ENCODE peak calls at places on chromosomes 12 and 14, in nine cellular contexts. V is tibial artery, J is activated B cell treated with CpG ODN at 0.5 μM for 24 hours, Z is endothelial cell, Q is choroid plexus epithelial cell, B is brain microvascular endothelial cell, R is body of pancreas, U is Peyer's patch, G is fibroblast of mammary gland. E is an unnamed sample.

GRCh38 chr12:92953747-92954146 is 24.7 kb upstream of the EEA1 start:
- DNase-seq in V (no peak), J (no peak), Z (no peak), Q (no peak), B (no peak), R (no peak), U (no peak), G (no peak), E (no peak)

GRCh38 chr14:33986804-33987203 is 35.9 kb upstream of the EGLN3 start:
- DNase-seq in V (no peak), J (no peak), Z (no peak), Q (peak), B (peak), R (no peak), U (no peak), G (peak), E (no peak)

GRCh38 chr14:69615471-69616407 is 4.3 kb downstream of the SUSD6 start:
- DNase-seq in V (peak), J (peak), Z (no peak), Q (peak), B (peak), R (peak), U (no peak), G (peak), E (no peak)

GRCh38 chr12:10672231-10672868 is 1.5 kb downstream of the STYK1 start:
- DNase-seq in V (no peak), J (no peak), Z (no peak), Q (no peak), B (no peak), R (no peak), U (peak), G (no peak), E (no peak)

GRCh38 chr12:14988035-14988434 is 15.2 kb downstream of the PDE6H start:
- DNase-seq in V (no peak), J (no peak), Z (no peak), Q (no peak), B (no peak), R (no peak), U (no peak), G (no peak), E (no peak)

GRCh38 chr12:28130625-28131598 is 59.3 kb upstream of the CCDC91 start:
- DNase-seq in V (no peak), J (no peak), Z (no peak), Q (peak), B (peak), R (peak), U (no peak), G (peak), E (peak)

GRCh38 chr12:98106201-98106600 is 409.2 kb upstream of the TMPO start:
- DNase-seq in V (no peak), J (no peak), Z (no peak), Q (no peak), B (no peak), R (no peak), U (no peak), G (no peak), E (no peak)

GRCh38 chr12:62689042-62689839 is 222.6 kb downstream of the MON2 start:
- DNase-seq in V (no peak), J (no peak), Z (no peak), Q (peak), B (no peak), R (no peak), U (no peak), G (peak), E (no peak)

GRCh38 chr14:72630374-72630773 is 263.5 kb downstream of the DPF3 start:
- DNase-seq in V (no peak), J (no peak), Z (no peak), Q (no peak), B (no peak), R (no peak), U (no peak), G (no peak), E (no peak)

GRCh38 chr14:36818794-36819384 is 157.2 kb downstream of the PAX9 start:
- DNase-seq in V (no peak), J (no peak), Z (no peak), Q (peak), B (peak), R (no peak), U (no peak), G (no peak), E (no peak)

GRCh38 chr14:69153848-69154208 is 909 bp upstream of the DCAF5 start:
- DNase-seq in V (no peak), J (no peak), Z (no peak), Q (peak), B (no peak), R (peak), U (no peak), G (peak), E (no peak)

GRCh38 chr12:122946690-122947271 is 19.5 kb downstream of the ABCB9 start:
- DNase-seq in V (peak), J (peak), Z (no peak), Q (peak), B (peak), R (peak), U (peak), G (peak), E (peak)

GRCh38 chr14:79551591-79551990 is 659.7 kb downstream of the DIO2 start:
- DNase-seq in V (no peak), J (no peak), Z (no peak), Q (no peak), B (no peak), R (no peak), U (no peak), G (no peak), E (no peak)

GRCh38 chr12:48580831-48581230 is 11.0 kb upstream of the LALBA start:
- DNase-seq in V (no peak), J (no peak), Z (no peak), Q (no peak), B (no peak), R (no peak), U (no peak), G (no peak), E (no peak)

GRCh38 chr12:96720363-96720705 is 186.7 kb upstream of the NEDD1 start:
- DNase-seq in V (no peak), J (no peak), Z (no peak), Q (no peak), B (peak), R (peak), U (no peak), G (peak), E (no peak)

GRCh38 chr12:131612092-131612755 is 98.7 kb upstream of the SFSWAP start:
- DNase-seq in V (no peak), J (no peak), Z (no peak), Q (no peak), B (no peak), R (no peak), U (no peak), G (no peak), E (no peak)

GRCh38 chr12:59808317-59808910 is 212.6 kb downstream of the SLC16A7 start:
- DNase-seq in V (no peak), J (no peak), Z (no peak), Q (peak), B (no peak), R (peak), U (no peak), G (peak), E (no peak)

GRCh38 chr14:76780875-76781647 is 19.8 kb downstream of the VASH1 start:
- DNase-seq in V (peak), J (no peak), Z (no peak), Q (no peak), B (no peak), R (no peak), U (no peak), G (peak), E (no peak)

GRCh38 chr12:55728185-55728931 is 451 bp downstream of the CD63 start:
- DNase-seq in V (peak), J (no peak), Z (peak), Q (peak), B (no peak), R (peak), U (peak), G (no peak), E (no peak)

GRCh38 chr12:55730447-55730820 is 1.6 kb upstream of the CD63 start:
- DNase-seq in V (no peak), J (no peak), Z (no peak), Q (no peak), B (no peak), R (no peak), U (no peak), G (no peak), E (no peak)

GRCh38 chr12:55728932-55729591 is at the start of gene CD63:
- DNase-seq in V (peak), J (peak), Z (peak), Q (peak), B (peak), R (peak), U (peak), G (peak), E (peak)

GRCh38 chr12:55727643-55728184 is 1.1 kb downstream of the CD63 start:
- DNase-seq in V (peak), J (no peak), Z (no peak), Q (peak), B (no peak), R (peak), U (no peak), G (no peak), E (no peak)

GRCh38 chr12:55729592-55730446 is 1.0 kb upstream of the CD63 start:
- DNase-seq in V (peak), J (peak), Z (peak), Q (peak), B (peak), R (peak), U (peak), G (peak), E (peak)
- TF ChIP-seq CTCF in V (no peak), J (no peak), Z (no peak), Q (no peak), B (peak), R (no peak), U (no peak), G (no peak), E (peak)

DNA sequence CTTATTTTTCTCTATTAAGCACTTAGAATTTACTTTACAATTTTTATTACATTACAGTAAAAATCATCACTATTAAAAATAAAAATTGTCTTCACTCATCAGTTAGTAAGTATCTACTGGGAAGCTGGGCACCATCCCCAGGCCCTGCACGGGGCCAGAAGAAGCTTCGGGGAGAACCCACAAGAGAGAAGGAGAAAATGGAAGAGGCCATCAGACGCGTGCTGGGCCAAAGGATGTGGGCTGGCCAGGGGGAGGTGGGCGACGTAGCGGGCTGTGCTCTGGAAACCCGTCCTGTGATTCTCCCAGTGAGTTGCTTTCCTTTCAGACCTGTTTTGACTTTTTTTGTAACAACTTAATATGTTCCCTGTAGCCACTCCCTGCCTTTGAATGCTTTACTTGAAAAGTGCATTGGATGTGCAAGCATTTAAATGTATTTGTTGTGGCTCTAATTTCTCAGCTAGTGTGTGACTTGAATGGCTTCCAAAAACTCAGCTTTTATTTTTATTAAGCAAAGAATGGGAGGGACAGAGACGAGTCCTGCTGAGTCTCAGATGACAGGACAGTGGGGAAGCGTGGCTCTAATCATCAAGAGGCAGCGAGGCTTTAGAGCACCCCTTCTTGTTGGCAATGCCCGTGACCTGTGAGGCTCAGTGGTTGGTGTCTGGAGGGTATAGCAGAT is 38.9 kb downstream of the SYNE3 start:
- DNase-seq in V (no peak), J (no peak), Z (no peak), Q (no peak), B (no peak), R (no peak), U (no peak), G (no peak), E (no peak)
- TF ChIP-seq CTCF in V (no peak), J (no peak), Z (no peak), Q (no peak), B (no peak), R (no peak), U (no peak), G (no peak), E (no peak)

DNA sequence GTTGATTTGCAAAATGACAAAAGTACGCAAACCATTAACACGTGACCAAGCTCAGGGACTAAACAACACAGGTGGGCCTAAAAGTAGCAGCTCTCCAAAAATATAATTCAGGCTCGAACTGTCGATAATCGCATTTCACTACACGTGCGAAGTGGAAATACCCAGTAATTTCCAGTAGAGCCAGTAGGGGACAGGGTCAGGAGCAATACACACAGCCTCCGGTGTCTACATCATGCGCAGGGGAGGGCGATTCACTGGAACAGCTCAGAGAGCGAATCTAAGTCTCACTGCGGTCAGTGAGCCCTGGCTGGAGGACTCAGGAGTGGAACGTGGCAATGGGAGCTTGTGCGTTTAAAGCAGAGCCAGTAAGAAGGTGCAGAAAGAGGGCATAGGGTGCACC is 40.4 kb downstream of the SETD3 start:
- DNase-seq in V (no peak), J (no peak), Z (no peak), Q (no peak), B (no peak), R (no peak), U (no peak), G (no peak), E (no peak)
- TF ChIP-seq CTCF in V (no peak), J (no peak), Z (no peak), Q (no peak), B (no peak), R (no peak), U (no peak), G (no peak), E (no peak)

DNA sequence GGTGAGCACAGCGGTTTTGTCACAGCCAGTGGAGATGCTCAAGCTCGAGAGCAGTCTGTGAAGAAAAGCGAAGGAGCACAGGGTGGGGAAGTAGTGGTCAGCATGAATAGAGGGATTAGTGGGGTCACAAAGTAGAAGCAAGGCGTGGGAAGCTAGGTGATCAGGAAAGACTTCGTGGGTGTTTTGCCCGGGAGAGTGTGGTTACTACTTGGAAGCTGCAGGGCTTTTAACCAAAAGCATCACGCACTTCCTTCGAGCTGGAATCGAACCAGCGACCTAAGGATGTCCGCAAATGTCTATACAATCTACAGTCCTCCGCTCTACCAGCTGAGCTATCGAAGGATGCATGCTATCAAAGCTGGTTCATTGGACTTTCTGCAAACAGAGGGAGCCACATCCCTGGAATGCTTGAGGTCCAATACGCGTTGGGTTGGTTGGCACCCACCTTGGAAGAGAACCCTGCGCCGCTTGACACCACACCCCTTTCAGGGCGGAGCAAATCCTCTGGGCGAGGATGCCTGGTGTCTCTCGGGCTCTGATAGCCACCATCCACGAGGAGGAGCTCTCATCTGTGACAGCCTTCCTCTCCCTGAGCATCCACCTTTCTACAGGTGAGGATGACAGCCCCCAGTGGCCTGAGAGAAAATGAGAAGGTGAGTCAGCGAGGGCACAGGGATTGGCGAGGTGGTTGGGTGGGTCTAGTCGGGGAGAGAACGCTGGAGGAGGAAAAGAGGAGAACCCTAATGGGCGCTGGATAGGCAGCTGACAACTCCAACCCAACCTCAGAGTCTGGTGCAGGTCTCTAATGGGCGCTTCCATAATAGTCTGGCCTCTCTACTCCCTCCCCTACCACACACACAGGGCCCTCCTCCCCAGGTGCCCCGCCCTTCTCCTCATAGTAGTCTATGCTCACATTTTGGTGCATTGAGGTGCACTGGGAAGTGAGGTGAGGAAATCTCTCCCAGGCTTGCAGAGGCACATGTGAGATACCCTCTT is 16.0 kb upstream of the OR6S1 start:
- DNase-seq in V (no peak), J (no peak), Z (peak), Q (peak), B (peak), R (no peak), U (no peak), G (peak), E (peak)
- TF ChIP-seq CTCF in V (no peak), J (no peak), Z (no peak), Q (peak), B (peak), R (no peak), U (no peak), G (peak), E (peak)

DNA sequence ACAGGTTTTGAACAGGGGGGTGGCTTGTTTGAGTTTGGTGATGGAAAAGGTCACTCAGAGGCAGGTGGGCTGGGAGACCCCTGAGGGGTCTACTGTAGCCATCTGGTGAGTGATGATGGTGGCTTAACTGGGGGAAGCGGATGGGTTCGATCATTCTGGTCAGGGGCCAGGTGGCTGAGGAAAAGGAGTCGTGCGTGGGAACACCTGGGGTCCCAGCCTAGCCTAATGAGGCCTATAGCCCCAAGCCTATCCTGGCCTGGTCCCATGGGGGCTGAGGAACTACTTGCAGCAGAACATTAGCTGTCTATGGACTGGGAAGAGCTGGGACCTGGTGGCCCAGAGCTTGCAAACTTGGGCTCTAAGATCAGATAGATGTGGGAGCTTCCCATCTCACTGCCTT is 158.4 kb upstream of the MYL2 start:
- DNase-seq in V (no peak), J (no peak), Z (no peak), Q (no peak), B (no peak), R (no peak), U (no peak), G (no peak), E (no peak)
- TF ChIP-seq CTCF in V (no peak), J (no peak), Z (no peak), Q (no peak), B (no peak), R (no peak), U (no peak), G (no peak), E (no peak)

DNA sequence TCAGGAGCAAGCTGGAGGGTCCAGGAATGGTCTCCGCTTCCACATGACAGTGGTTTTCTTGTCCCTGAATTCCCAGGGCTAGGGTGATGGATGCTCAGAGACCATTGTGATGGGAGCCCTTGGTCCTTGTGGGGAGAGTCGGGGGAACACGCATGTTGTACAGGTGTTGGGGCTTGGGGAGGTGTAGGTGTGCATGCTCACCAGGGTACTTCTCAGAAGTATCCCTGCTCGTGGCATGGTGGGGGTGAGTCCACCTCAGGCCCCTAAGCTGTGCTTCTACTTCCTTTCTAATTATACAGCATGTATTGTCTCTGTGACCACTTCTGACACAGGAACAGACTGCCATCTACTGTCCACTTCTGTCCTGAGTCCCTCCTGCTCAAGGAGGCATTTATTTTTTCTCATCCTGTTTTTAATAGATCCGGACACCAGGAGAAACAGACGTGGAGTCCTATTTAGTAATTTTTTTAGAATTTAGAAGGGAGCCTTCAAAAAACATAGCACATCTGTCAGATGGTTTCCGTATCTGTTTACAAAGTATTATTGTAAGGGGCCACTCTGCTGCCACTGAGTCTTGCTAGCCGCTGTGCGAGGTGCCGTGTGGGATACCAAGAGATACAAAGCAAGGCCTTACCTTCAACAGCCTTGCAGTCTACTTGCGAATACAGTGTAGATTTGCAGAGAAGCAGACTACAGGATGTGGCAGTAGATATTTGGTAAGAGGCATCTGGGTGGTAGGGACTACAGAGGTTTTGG is 10.5 kb downstream of the NTF3 start:
- DNase-seq in V (no peak), J (no peak), Z (no peak), Q (peak), B (peak), R (peak), U (no peak), G (peak), E (no peak)
- TF ChIP-seq CTCF in V (peak), J (no peak), Z (no peak), Q (peak), B (peak), R (peak), U (peak), G (peak), E (peak)

GRCh38 chr14:45716506-45716905 is 463.5 kb upstream of the MIS18BP1 start:
- DNase-seq in V (no peak), J (no peak), Z (peak), Q (peak), B (no peak), R (no peak), U (no peak), G (peak), E (no peak)
- TF ChIP-seq CTCF in V (no peak), J (no peak), Z (peak), Q (peak), B (peak), R (no peak), U (peak), G (peak), E (peak)

E was measured in RWPE2.